ENCODE peak calls at places on chromosome 20, in four cellular contexts. Z is neuronal stem cell, E is mammary epithelial cell, G is aorta. T is an unnamed sample.

GRCh38 chr20:63183422-63184146 is 32.3 kb downstream of the YTHDF1 start:
- DNase-seq in Z (peak), E (no peak), G (no peak), T (peak)

GRCh38 chr20:16613954-16614353 is 40.7 kb upstream of the KIF16B start:
- DNase-seq in Z (no peak), E (no peak), G (no peak), T (no peak)

GRCh38 chr20:36848078-36848660 is 27.8 kb upstream of the TLDC2 start:
- DNase-seq in Z (no peak), E (no peak), G (no peak), T (peak)

GRCh38 chr20:63976980-63977391 is 2.5 kb downstream of the SAMD10 start:
- DNase-seq in Z (no peak), E (no peak), G (no peak), T (no peak)

GRCh38 chr20:2740702-2741101 is 48.1 kb downstream of the EBF4 start:
- DNase-seq in Z (no peak), E (no peak), G (no peak), T (no peak)

GRCh38 chr20:3629893-3630292 is 33.3 kb downstream of the GFRA4 start:
- DNase-seq in Z (no peak), E (no peak), G (no peak), T (no peak)

GRCh38 chr20:654427-654770 is 1.4 kb upstream of the SRXN1 start:
- DNase-seq in Z (no peak), E (no peak), G (no peak), T (no peak)

GRCh38 chr20:63082308-63082938 is 75.7 kb upstream of the BHLHE23 start:
- DNase-seq in Z (peak), E (peak), G (peak), T (peak)

GRCh38 chr20:4192378-4193048 is 177.2 kb upstream of the RNF24 start:
- DNase-seq in Z (no peak), E (peak), G (no peak), T (peak)

GRCh38 chr20:14966203-14966602 is 628.8 kb upstream of the FLRT3 start:
- DNase-seq in Z (no peak), E (no peak), G (no peak), T (no peak)

GRCh38 chr20:51095755-51096509 is 73.0 kb upstream of the KCNG1 start:
- DNase-seq in Z (peak), E (no peak), G (no peak), T (no peak)

GRCh38 chr20:19992996-19993908 is 23.9 kb upstream of the NAA20 start:
- DNase-seq in Z (no peak), E (peak), G (no peak), T (peak)

GRCh38 chr20:843908-844307 is 10.4 kb downstream of the FAM110A start:
- DNase-seq in Z (no peak), E (peak), G (no peak), T (no peak)

GRCh38 chr20:4091332-4092135 is 76.2 kb upstream of the RNF24 start:
- DNase-seq in Z (peak), E (peak), G (peak), T (peak)

GRCh38 chr20:20237093-20237959 is 130.6 kb upstream of the INSM1 start:
- DNase-seq in Z (no peak), E (peak), G (no peak), T (peak)

GRCh38 chr20:52201395-52201794 is 9.8 kb upstream of the ZFP64 start:
- DNase-seq in Z (no peak), E (no peak), G (no peak), T (no peak)

GRCh38 chr20:15475483-15475882 is 1097.8 kb downstream of the KIF16B start:
- DNase-seq in Z (no peak), E (peak), G (no peak), T (no peak)

GRCh38 chr20:62875419-62876355 is 14.1 kb upstream of the TCFL5 start:
- DNase-seq in Z (peak), E (peak), G (peak), T (peak)

GRCh38 chr20:48717095-48717958 is 110.5 kb downstream of the PREX1 start:
- DNase-seq in Z (no peak), E (no peak), G (no peak), T (no peak)

GRCh38 chr20:21574443-21574842 is 60.6 kb upstream of the NKX2-2 start:
- DNase-seq in Z (no peak), E (no peak), G (no peak), T (no peak)

GRCh38 chr20:21575981-21576740 is 62.3 kb upstream of the NKX2-2 start:
- DNase-seq in Z (no peak), E (no peak), G (no peak), T (no peak)

GRCh38 chr20:21575167-21575566 is 61.3 kb upstream of the NKX2-2 start:
- DNase-seq in Z (no peak), E (no peak), G (no peak), T (no peak)

GRCh38 chr20:21573259-21573658 is 59.4 kb upstream of the NKX2-2 start:
- DNase-seq in Z (no peak), E (no peak), G (no peak), T (no peak)

GRCh38 chr20:21577551-21577950 is 63.7 kb upstream of the NKX2-2 start:
- DNase-seq in Z (no peak), E (no peak), G (no peak), T (no peak)
- H3K27ac ChIP-seq in Z (no peak), E (no peak), G (no peak), T (no peak)

GRCh38 chr20:41690702-41691101 is 72.5 kb upstream of the CHD6 start:
- DNase-seq in Z (no peak), E (no peak), G (no peak), T (no peak)
- H3K4me3 ChIP-seq in Z (no peak), E (no peak), G (no peak), T (no peak)

DNA sequence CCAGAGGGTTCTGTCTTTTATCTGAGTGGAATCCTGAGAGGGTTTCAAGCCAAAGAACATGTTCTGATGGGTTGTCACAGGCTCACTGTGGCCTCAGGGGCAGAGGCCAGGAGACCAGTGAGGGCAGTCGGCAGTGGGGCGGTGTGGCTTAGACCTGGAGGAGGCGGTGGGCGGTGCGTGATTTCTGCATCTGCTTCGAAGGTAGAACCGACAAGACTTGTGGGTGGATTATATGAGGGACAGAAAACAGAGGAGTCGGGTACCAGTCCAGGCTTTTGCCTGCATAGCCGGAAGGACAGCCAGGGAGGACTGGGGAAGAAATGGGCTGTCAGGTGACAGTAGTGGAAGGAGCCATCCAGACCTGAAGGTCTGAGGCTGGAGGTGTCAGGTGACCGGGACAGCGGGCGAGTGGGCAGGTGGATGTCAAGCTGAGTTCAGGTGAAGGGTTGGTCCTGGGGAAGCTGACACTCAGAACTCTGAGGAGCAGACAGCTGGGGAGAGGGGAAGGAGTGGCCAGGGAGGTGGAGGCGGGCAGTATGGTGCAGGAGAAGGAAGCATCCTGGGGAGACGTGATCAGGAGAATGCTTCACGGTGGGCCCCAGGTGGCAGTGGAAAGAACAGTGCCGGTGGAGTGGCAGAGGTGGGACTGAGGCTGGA is 3.1 kb downstream of the CTSZ start:
- DNase-seq in Z (no peak), E (no peak), G (peak), T (no peak)
- H3K27ac ChIP-seq in Z (no peak), E (no peak), G (no peak), T (no peak)

DNA sequence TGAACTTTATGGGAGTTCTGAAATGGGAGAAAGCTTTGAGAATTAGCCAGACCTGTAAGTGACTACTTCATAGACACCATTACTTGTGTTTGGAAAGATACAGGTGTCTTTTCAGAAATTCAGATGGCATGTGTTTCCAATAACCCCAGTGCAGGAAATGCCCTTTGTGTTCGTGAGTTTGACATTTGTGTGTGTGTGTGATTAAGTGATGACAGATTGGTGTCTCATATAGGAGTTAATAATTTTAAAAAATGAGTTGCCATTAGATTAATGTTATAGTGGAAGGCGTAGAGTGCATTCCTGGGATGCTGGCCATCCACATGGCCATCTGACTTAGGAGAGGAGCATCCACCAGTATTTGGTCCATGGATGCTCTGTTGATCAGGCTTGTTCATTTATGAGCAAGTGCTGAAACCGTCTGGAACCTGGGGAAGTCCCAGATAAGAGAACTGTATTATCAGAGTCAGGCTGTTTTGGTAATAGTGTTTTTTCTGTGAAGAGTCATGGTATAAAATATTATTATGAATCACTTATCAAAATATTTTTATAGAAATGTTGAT is 3.1 kb downstream of the STK4 start:
- DNase-seq in Z (no peak), E (no peak), G (no peak), T (peak)
- H3K4me3 ChIP-seq in Z (no peak), E (no peak), G (no peak), T (no peak)